ENCODE peak calls at places on chromosomes 11 and 22, in seven cellular contexts. C, Y, E, D, P, U and V are unnamed samples.
A peak's percentile ranks its signal among the peaks of the same experiment; 100 is the strongest.

GRCh38 chr22:48477031-48477721 is 1350.5 kb downstream of the BRD1 start:
- DNase-seq in D (no peak), Y (no peak), E (no peak), P (no peak), U (no peak), C (no peak), V (no peak)

GRCh38 chr11:58958500-58958899 is 19.2 kb downstream of the GLYATL1 start:
- DNase-seq in E (peak; percentile 38), Y (peak; percentile 5), D (peak; percentile 24), P (peak; percentile 21), U (no peak), C (no peak), V (no peak)

GRCh38 chr11:73072935-73073481 is 69.1 kb downstream of the FCHSD2 start:
- DNase-seq in Y (no peak), E (peak; percentile 5), U (no peak), P (peak; percentile 63), D (no peak), C (no peak), V (peak; percentile 12)

GRCh38 chr22:19871845-19872778 is 17.4 kb upstream of the GNB1L start:
- DNase-seq in E (no peak), C (no peak), Y (no peak), U (peak; percentile 1), P (no peak), D (no peak), V (no peak)

GRCh38 chr22:19705181-19705934 is 8.9 kb upstream of the SEPTIN5 start:
- DNase-seq in C (no peak), Y (no peak), P (no peak), E (no peak), U (no peak), D (no peak), V (no peak)

GRCh38 chr11:113477321-113477720 is 2.1 kb upstream of the DRD2 start:
- DNase-seq in P (no peak), E (no peak), Y (no peak), U (no peak), D (peak; percentile 83), C (no peak), V (peak; percentile 73)

GRCh38 chr11:2374456-2375201 is 2.5 kb upstream of the CD81 start:
- DNase-seq in P (no peak), E (no peak), Y (no peak), C (no peak), U (no peak), D (no peak), V (no peak)

GRCh38 chr11:2590131-2590950 is 109.5 kb downstream of the KCNQ1OT1 start:
- DNase-seq in Y (no peak), C (no peak), U (no peak), D (peak; percentile 12), P (no peak), E (no peak), V (no peak)

GRCh38 chr22:25582946-25583345 is 18.5 kb downstream of the GRK3 start:
- DNase-seq in U (no peak), C (no peak), E (no peak), D (no peak), P (peak; percentile 24), Y (peak; percentile 52), V (no peak)

GRCh38 chr11:26331911-26332571 is at the start of gene ANO3:
- DNase-seq in Y (peak; percentile 73), D (peak; percentile 88), P (peak; percentile 96), E (peak; percentile 78), U (no peak), C (peak; percentile 84), V (peak; percentile 81)

GRCh38 chr22:49576241-49577141 is 251.2 kb downstream of the BRD1 start:
- DNase-seq in D (peak; percentile 9), Y (no peak), U (no peak), E (no peak), P (no peak), C (no peak), V (no peak)

GRCh38 chr11:67406969-67407699 is 3.3 kb downstream of the TBC1D10C start:
- DNase-seq in U (no peak), P (no peak), E (no peak), D (peak; percentile 36), C (no peak), Y (no peak), V (no peak)

GRCh38 chr11:95506777-95507176 is 275.8 kb upstream of the SESN3 start:
- DNase-seq in U (no peak), D (no peak), E (no peak), Y (no peak), P (no peak), C (no peak), V (no peak)

GRCh38 chr11:35163707-35164496 is 24.9 kb downstream of the CD44 start:
- DNase-seq in E (peak; percentile 69), U (no peak), P (no peak), Y (no peak), C (no peak), D (no peak), V (no peak)

GRCh38 chr11:65417702-65418430 is 4.7 kb upstream of the NEAT1 start:
- DNase-seq in Y (peak; percentile 38), C (no peak), U (no peak), D (peak; percentile 41), P (peak; percentile 21), E (no peak), V (no peak)

GRCh38 chr11:2510626-2511402 is 66.0 kb downstream of the KCNQ1 start:
- DNase-seq in U (no peak), D (peak; percentile 50), P (no peak), Y (no peak), E (no peak), C (no peak), V (peak; percentile 20)

GRCh38 chr11:104484784-104485554 is 321.0 kb upstream of the PDGFD start:
- DNase-seq in U (no peak), Y (no peak), C (no peak), P (no peak), D (no peak), E (no peak), V (no peak)

GRCh38 chr11:29051935-29052334 is 943.7 kb downstream of the METTL15 start:
- DNase-seq in U (no peak), C (no peak), P (no peak), E (no peak), Y (peak; percentile 27), D (no peak), V (no peak)

GRCh38 chr11:26201411-26201810 is 130.5 kb upstream of the ANO3 start:
- DNase-seq in P (no peak), D (no peak), U (no peak), E (peak; percentile 3), Y (peak; percentile 1), C (no peak), V (no peak)

GRCh38 chr11:123061403-123062157 is at the start of gene HSPA8:
- DNase-seq in D (peak; percentile 36), E (peak; percentile 37), Y (peak; percentile 63), P (peak; percentile 81), C (no peak), U (peak; percentile 44), V (peak; percentile 72)

GRCh38 chr22:46833228-46833627 is 70.8 kb downstream of the TBC1D22A start:
- DNase-seq in E (no peak), D (no peak), P (peak; percentile 4), C (no peak), Y (no peak), U (no peak), V (peak; percentile 65)

GRCh38 chr22:27561301-27561820 is 240.2 kb downstream of the MN1 start:
- DNase-seq in C (no peak), P (no peak), E (no peak), U (no peak), Y (no peak), D (no peak), V (no peak)

GRCh38 chr11:130721736-130722135 is 194.5 kb downstream of the SNX19 start:
- DNase-seq in U (no peak), D (no peak), Y (peak; percentile 62), P (peak; percentile 7), E (no peak), C (no peak), V (no peak)

GRCh38 chr11:81007046-81007445 is 1566.2 kb upstream of the TENM4 start:
- DNase-seq in D (peak; percentile 10), P (peak; percentile 13), U (no peak), E (peak; percentile 49), Y (peak; percentile 31), C (peak; percentile 12), V (no peak)